ENCODE peak calls at places on chromosomes 5 and 9, in ten cellular contexts. One of them, this sample, is unnamed.

GRCh38 chr5:80134879-80135278 is 99.7 kb downstream of the THBS4 start:
- ATAC-seq in GM12878: no peak
- ATAC-seq in right lobe of liver: no peak
- ATAC-seq in gastrocnemius medialis: no peak
- ATAC-seq in body of pancreas: no peak
- ATAC-seq in A549: no peak
- ATAC-seq in heart left ventricle: no peak
- ATAC-seq in HCT116: no peak
- ATAC-seq in IMR-90: no peak
- ATAC-seq in HepG2: no peak
- ATAC-seq in this sample: no peak

GRCh38 chr5:87308024-87308423 is 40.3 kb downstream of the RASA1 start:
- ATAC-seq in HCT116: no peak
- ATAC-seq in right lobe of liver: no peak
- ATAC-seq in A549: no peak
- ATAC-seq in heart left ventricle: no peak
- ATAC-seq in HepG2: no peak
- ATAC-seq in gastrocnemius medialis: no peak
- ATAC-seq in IMR-90: no peak
- ATAC-seq in body of pancreas: no peak
- ATAC-seq in GM12878: peak; percentile 92
- ATAC-seq in this sample: no peak

GRCh38 chr5:75324791-75325190 is 12.2 kb upstream of the HMGCR start:
- ATAC-seq in right lobe of liver: peak; percentile 26
- ATAC-seq in HepG2: peak; percentile 28
- ATAC-seq in GM12878: peak; percentile 27
- ATAC-seq in gastrocnemius medialis: no peak
- ATAC-seq in heart left ventricle: no peak
- ATAC-seq in A549: no peak
- ATAC-seq in HCT116: no peak
- ATAC-seq in body of pancreas: no peak
- ATAC-seq in IMR-90: no peak
- ATAC-seq in this sample: no peak

GRCh38 chr9:33192493-33193245 is 25.5 kb upstream of the B4GALT1 start:
- ATAC-seq in A549: peak; percentile 38
- ATAC-seq in heart left ventricle: no peak
- ATAC-seq in gastrocnemius medialis: no peak
- ATAC-seq in HCT116: no peak
- ATAC-seq in GM12878: no peak
- ATAC-seq in body of pancreas: no peak
- ATAC-seq in HepG2: no peak
- ATAC-seq in right lobe of liver: no peak
- ATAC-seq in IMR-90: no peak
- ATAC-seq in this sample: no peak

GRCh38 chr5:37272564-37272963 is 23.4 kb upstream of the CPLANE1 start:
- ATAC-seq in GM12878: no peak
- ATAC-seq in A549: peak; percentile 97
- ATAC-seq in body of pancreas: no peak
- ATAC-seq in right lobe of liver: no peak
- ATAC-seq in gastrocnemius medialis: no peak
- ATAC-seq in heart left ventricle: no peak
- ATAC-seq in HepG2: no peak
- ATAC-seq in HCT116: peak; percentile 95
- ATAC-seq in IMR-90: no peak
- ATAC-seq in this sample: no peak

GRCh38 chr5:138109463-138110265 is 25.8 kb downstream of the WNT8A start:
- ATAC-seq in right lobe of liver: no peak
- ATAC-seq in HCT116: no peak
- ATAC-seq in gastrocnemius medialis: no peak
- ATAC-seq in GM12878: no peak
- ATAC-seq in body of pancreas: no peak
- ATAC-seq in heart left ventricle: no peak
- ATAC-seq in IMR-90: no peak
- ATAC-seq in HepG2: no peak
- ATAC-seq in A549: no peak
- ATAC-seq in this sample: no peak

GRCh38 chr9:89363921-89364663 is 45.8 kb downstream of the SECISBP2 start:
- ATAC-seq in right lobe of liver: no peak
- ATAC-seq in HCT116: no peak
- ATAC-seq in HepG2: peak; percentile 48
- ATAC-seq in body of pancreas: no peak
- ATAC-seq in gastrocnemius medialis: no peak
- ATAC-seq in A549: no peak
- ATAC-seq in GM12878: no peak
- ATAC-seq in IMR-90: no peak
- ATAC-seq in heart left ventricle: no peak
- ATAC-seq in this sample: no peak

GRCh38 chr9:35938474-35939145 is 19.3 kb downstream of the OR2S2 start:
- ATAC-seq in HepG2: no peak
- ATAC-seq in HCT116: no peak
- ATAC-seq in heart left ventricle: no peak
- ATAC-seq in body of pancreas: no peak
- ATAC-seq in GM12878: no peak
- ATAC-seq in A549: no peak
- ATAC-seq in gastrocnemius medialis: no peak
- ATAC-seq in IMR-90: no peak
- ATAC-seq in right lobe of liver: no peak
- ATAC-seq in this sample: no peak

GRCh38 chr5:177601126-177601525 is 1.2 kb downstream of the B4GALT7 start:
- ATAC-seq in IMR-90: no peak
- ATAC-seq in GM12878: no peak
- ATAC-seq in right lobe of liver: no peak
- ATAC-seq in heart left ventricle: no peak
- ATAC-seq in HCT116: no peak
- ATAC-seq in A549: no peak
- ATAC-seq in body of pancreas: no peak
- ATAC-seq in HepG2: no peak
- ATAC-seq in gastrocnemius medialis: no peak
- ATAC-seq in this sample: no peak

GRCh38 chr5:177604116-177604521 is 4.2 kb downstream of the B4GALT7 start:
- ATAC-seq in IMR-90: no peak
- ATAC-seq in HCT116: peak; percentile 65
- ATAC-seq in heart left ventricle: no peak
- ATAC-seq in A549: no peak
- ATAC-seq in GM12878: no peak
- ATAC-seq in gastrocnemius medialis: no peak
- ATAC-seq in body of pancreas: no peak
- ATAC-seq in right lobe of liver: no peak
- ATAC-seq in HepG2: no peak
- ATAC-seq in this sample: no peak

GRCh38 chr5:177601577-177602457 is 1.9 kb downstream of the B4GALT7 start:
- ATAC-seq in right lobe of liver: no peak
- ATAC-seq in IMR-90: no peak
- ATAC-seq in A549: peak; percentile 25
- ATAC-seq in body of pancreas: no peak
- ATAC-seq in heart left ventricle: no peak
- ATAC-seq in gastrocnemius medialis: no peak
- ATAC-seq in HCT116: peak; percentile 16
- ATAC-seq in GM12878: no peak
- ATAC-seq in HepG2: peak; percentile 33
- ATAC-seq in this sample: no peak

GRCh38 chr5:177603631-177604030 is 3.7 kb downstream of the B4GALT7 start:
- ATAC-seq in heart left ventricle: no peak
- ATAC-seq in HCT116: no peak
- ATAC-seq in A549: no peak
- ATAC-seq in GM12878: no peak
- ATAC-seq in HepG2: no peak
- ATAC-seq in right lobe of liver: no peak
- ATAC-seq in IMR-90: no peak
- ATAC-seq in body of pancreas: no peak
- ATAC-seq in gastrocnemius medialis: no peak
- ATAC-seq in this sample: no peak

DNA sequence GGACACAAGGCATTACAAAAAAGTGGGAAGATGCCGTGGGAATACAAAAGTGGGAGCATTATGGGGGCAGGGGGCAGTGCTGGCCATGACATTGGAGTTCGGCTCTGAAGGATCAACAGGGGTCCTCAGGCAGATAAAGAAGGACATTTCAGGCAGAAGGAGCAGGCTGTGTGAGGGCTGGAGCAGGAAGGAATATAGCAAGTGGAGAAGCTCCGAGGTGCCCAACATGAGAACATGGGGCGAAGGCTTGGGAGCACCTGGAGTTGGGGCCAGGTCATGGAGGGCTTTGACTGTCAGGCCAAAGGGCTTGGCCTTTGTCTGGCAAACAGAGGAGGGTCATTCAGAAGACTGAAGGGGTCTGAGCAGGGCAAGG is 2.5 kb downstream of the B4GALT7 start:
- ATAC-seq in GM12878: no peak
- ATAC-seq in HCT116: no peak
- ATAC-seq in right lobe of liver: no peak
- ATAC-seq in HepG2: no peak
- ATAC-seq in gastrocnemius medialis: no peak
- ATAC-seq in heart left ventricle: no peak
- ATAC-seq in IMR-90: no peak
- ATAC-seq in A549: no peak
- ATAC-seq in body of pancreas: no peak
- ATAC-seq in this sample: no peak
- TF ChIP-seq POLR2A in GM12878: no peak
- TF ChIP-seq POLR2A in HCT116: no peak
- TF ChIP-seq POLR2A in right lobe of liver: no peak
- TF ChIP-seq POLR2A in HepG2: no peak
- TF ChIP-seq POLR2A in gastrocnemius medialis: no peak
- TF ChIP-seq POLR2A in heart left ventricle: no peak
- TF ChIP-seq POLR2A in IMR-90: no peak
- TF ChIP-seq POLR2A in A549: no peak
- TF ChIP-seq POLR2A in body of pancreas: no peak
- TF ChIP-seq POLR2A in this sample: no peak

GRCh38 chr9:137580958-137581331 is 2.2 kb upstream of the DPH7 start:
- ATAC-seq in A549: no peak
- ATAC-seq in HepG2: no peak
- ATAC-seq in heart left ventricle: no peak
- ATAC-seq in right lobe of liver: no peak
- ATAC-seq in gastrocnemius medialis: no peak
- ATAC-seq in body of pancreas: no peak
- ATAC-seq in IMR-90: no peak
- ATAC-seq in HCT116: no peak
- ATAC-seq in GM12878: no peak
- ATAC-seq in this sample: no peak

GRCh38 chr9:137580209-137580957 is 1.7 kb upstream of the DPH7 start:
- ATAC-seq in gastrocnemius medialis: no peak
- ATAC-seq in HCT116: no peak
- ATAC-seq in IMR-90: no peak
- ATAC-seq in heart left ventricle: no peak
- ATAC-seq in HepG2: no peak
- ATAC-seq in body of pancreas: no peak
- ATAC-seq in GM12878: no peak
- ATAC-seq in right lobe of liver: no peak
- ATAC-seq in A549: no peak
- ATAC-seq in this sample: no peak

GRCh38 chr9:137575725-137576411 is 2.9 kb downstream of the DPH7 start:
- ATAC-seq in A549: no peak
- ATAC-seq in GM12878: peak; percentile 51
- ATAC-seq in IMR-90: no peak
- ATAC-seq in right lobe of liver: no peak
- ATAC-seq in HCT116: no peak
- ATAC-seq in body of pancreas: no peak
- ATAC-seq in HepG2: no peak
- ATAC-seq in gastrocnemius medialis: no peak
- ATAC-seq in heart left ventricle: peak; percentile 53
- ATAC-seq in this sample: no peak

GRCh38 chr9:137579259-137579604 is 507 bp upstream of the DPH7 start:
- ATAC-seq in gastrocnemius medialis: no peak
- ATAC-seq in HepG2: no peak
- ATAC-seq in body of pancreas: no peak
- ATAC-seq in heart left ventricle: no peak
- ATAC-seq in IMR-90: no peak
- ATAC-seq in right lobe of liver: no peak
- ATAC-seq in GM12878: no peak
- ATAC-seq in HCT116: no peak
- ATAC-seq in A549: no peak
- ATAC-seq in this sample: no peak

GRCh38 chr9:137578518-137579258 is at the start of gene DPH7:
- ATAC-seq in GM12878: peak; percentile 96
- ATAC-seq in IMR-90: peak; percentile 97
- ATAC-seq in A549: peak; percentile 96
- ATAC-seq in right lobe of liver: peak; percentile 99
- ATAC-seq in HCT116: peak; percentile 94
- ATAC-seq in gastrocnemius medialis: peak; percentile 93
- ATAC-seq in body of pancreas: peak; percentile 97
- ATAC-seq in heart left ventricle: peak; percentile 95
- ATAC-seq in HepG2: peak; percentile 95
- ATAC-seq in this sample: peak; percentile 98
- TF ChIP-seq POLR2A in GM12878: peak; percentile 91
- TF ChIP-seq POLR2A in IMR-90: no peak
- TF ChIP-seq POLR2A in A549: peak; percentile 78
- TF ChIP-seq POLR2A in right lobe of liver: peak; percentile 76
- TF ChIP-seq POLR2A in HCT116: peak; percentile 62
- TF ChIP-seq POLR2A in gastrocnemius medialis: peak; percentile 49
- TF ChIP-seq POLR2A in body of pancreas: peak; percentile 81
- TF ChIP-seq POLR2A in heart left ventricle: peak; percentile 82
- TF ChIP-seq POLR2A in HepG2: peak; percentile 78
- TF ChIP-seq POLR2A in this sample: peak; percentile 82

GRCh38 chr9:92952861-92953620 is 5.7 kb downstream of the FGD3 start:
- ATAC-seq in A549: no peak
- ATAC-seq in HCT116: no peak
- ATAC-seq in body of pancreas: no peak
- ATAC-seq in HepG2: no peak
- ATAC-seq in heart left ventricle: no peak
- ATAC-seq in right lobe of liver: no peak
- ATAC-seq in GM12878: no peak
- ATAC-seq in gastrocnemius medialis: no peak
- ATAC-seq in IMR-90: no peak
- ATAC-seq in this sample: no peak
- TF ChIP-seq POLR2A in A549: no peak
- TF ChIP-seq POLR2A in HCT116: no peak
- TF ChIP-seq POLR2A in body of pancreas: no peak
- TF ChIP-seq POLR2A in HepG2: no peak
- TF ChIP-seq POLR2A in heart left ventricle: no peak
- TF ChIP-seq POLR2A in right lobe of liver: no peak
- TF ChIP-seq POLR2A in GM12878: no peak
- TF ChIP-seq POLR2A in gastrocnemius medialis: no peak
- TF ChIP-seq POLR2A in IMR-90: no peak
- TF ChIP-seq POLR2A in this sample: no peak

GRCh38 chr5:6737043-6737941 is 24.1 kb downstream of the TENT4A start:
- ATAC-seq in GM12878: peak; percentile 78
- ATAC-seq in gastrocnemius medialis: no peak
- ATAC-seq in HepG2: no peak
- ATAC-seq in A549: no peak
- ATAC-seq in heart left ventricle: no peak
- ATAC-seq in body of pancreas: no peak
- ATAC-seq in IMR-90: no peak
- ATAC-seq in right lobe of liver: peak; percentile 57
- ATAC-seq in HCT116: no peak
- ATAC-seq in this sample: no peak

GRCh38 chr5:6734243-6734695 is 21.0 kb downstream of the TENT4A start:
- ATAC-seq in HCT116: no peak
- ATAC-seq in right lobe of liver: no peak
- ATAC-seq in body of pancreas: no peak
- ATAC-seq in GM12878: no peak
- ATAC-seq in IMR-90: peak; percentile 1
- ATAC-seq in heart left ventricle: peak; percentile 44
- ATAC-seq in HepG2: no peak
- ATAC-seq in A549: no peak
- ATAC-seq in gastrocnemius medialis: peak; percentile 32
- ATAC-seq in this sample: no peak

GRCh38 chr5:6736106-6736505 is 22.9 kb downstream of the TENT4A start:
- ATAC-seq in HepG2: peak; percentile 41
- ATAC-seq in body of pancreas: no peak
- ATAC-seq in heart left ventricle: no peak
- ATAC-seq in GM12878: no peak
- ATAC-seq in HCT116: no peak
- ATAC-seq in IMR-90: no peak
- ATAC-seq in right lobe of liver: peak; percentile 88
- ATAC-seq in gastrocnemius medialis: no peak
- ATAC-seq in A549: no peak
- ATAC-seq in this sample: no peak

GRCh38 chr5:6734781-6735180 is 21.5 kb downstream of the TENT4A start:
- ATAC-seq in A549: no peak
- ATAC-seq in body of pancreas: no peak
- ATAC-seq in right lobe of liver: no peak
- ATAC-seq in HepG2: no peak
- ATAC-seq in IMR-90: no peak
- ATAC-seq in gastrocnemius medialis: no peak
- ATAC-seq in HCT116: no peak
- ATAC-seq in heart left ventricle: no peak
- ATAC-seq in GM12878: peak; percentile 8
- ATAC-seq in this sample: no peak

GRCh38 chr5:6736524-6737042 is 23.4 kb downstream of the TENT4A start:
- ATAC-seq in heart left ventricle: no peak
- ATAC-seq in body of pancreas: no peak
- ATAC-seq in A549: no peak
- ATAC-seq in IMR-90: no peak
- ATAC-seq in GM12878: no peak
- ATAC-seq in HCT116: no peak
- ATAC-seq in right lobe of liver: peak; percentile 11
- ATAC-seq in HepG2: no peak
- ATAC-seq in gastrocnemius medialis: no peak
- ATAC-seq in this sample: no peak
- TF ChIP-seq POLR2A in heart left ventricle: no peak
- TF ChIP-seq POLR2A in body of pancreas: no peak
- TF ChIP-seq POLR2A in A549: no peak
- TF ChIP-seq POLR2A in IMR-90: no peak
- TF ChIP-seq POLR2A in GM12878: no peak
- TF ChIP-seq POLR2A in HCT116: no peak
- TF ChIP-seq POLR2A in right lobe of liver: no peak
- TF ChIP-seq POLR2A in HepG2: no peak
- TF ChIP-seq POLR2A in gastrocnemius medialis: no peak
- TF ChIP-seq POLR2A in this sample: no peak